ENCODE peak calls at places on chromosomes 1 and 21, in five cellular contexts. Z, T, H, D and V are unnamed samples.
A peak's percentile ranks its signal among the peaks of the same experiment; 100 is the strongest.

GRCh38 chr21:17709266-17709611 is 96.5 kb upstream of the BTG3 start:
- DNase-seq in H (no peak), Z (no peak), T (no peak), D (no peak), V (no peak)

GRCh38 chr1:42680921-42681683 is 1.1 kb upstream of the YBX1 start:
- DNase-seq in Z (no peak), H (no peak), T (no peak), D (peak; percentile 8), V (no peak)

GRCh38 chr1:100539836-100540536 is 2.0 kb downstream of the GPR88 start:
- DNase-seq in H (no peak), Z (no peak), T (no peak), D (peak; percentile 9), V (no peak)

GRCh38 chr1:113325039-113325438 is 65.3 kb upstream of the MAGI3 start:
- DNase-seq in Z (no peak), H (peak; percentile 34), T (no peak), D (peak; percentile 70), V (no peak)

GRCh38 chr1:160607051-160608032 is 28.0 kb upstream of the CD84 start:
- DNase-seq in Z (no peak), H (peak; percentile 60), D (peak; percentile 83), T (no peak), V (peak; percentile 55)

GRCh38 chr1:226778657-226779058 is 39.6 kb upstream of the ITPKB start:
- DNase-seq in T (no peak), D (no peak), H (peak; percentile 29), Z (peak; percentile 79), V (peak; percentile 51)

GRCh38 chr1:71753746-71754145 is 528.6 kb downstream of the NEGR1 start:
- DNase-seq in Z (no peak), H (no peak), T (no peak), D (no peak), V (no peak)

GRCh38 chr1:181149326-181150000 is 61.0 kb downstream of the IER5 start:
- DNase-seq in H (peak; percentile 43), T (peak; percentile 19), D (no peak), Z (no peak), V (peak; percentile 67)

GRCh38 chr21:41600961-41601572 is 93.1 kb upstream of the TMPRSS2 start:
- DNase-seq in T (peak; percentile 53), D (no peak), H (peak; percentile 22), Z (no peak), V (no peak)

GRCh38 chr1:240515505-240515904 is 96.5 kb downstream of the GREM2 start:
- DNase-seq in H (no peak), D (no peak), Z (no peak), T (no peak), V (no peak)

GRCh38 chr1:97738270-97738669 is 182.6 kb downstream of the DPYD start:
- DNase-seq in T (no peak), H (no peak), Z (no peak), D (no peak), V (no peak)

GRCh38 chr1:168801032-168801745 is 72.2 kb upstream of the DPT start:
- DNase-seq in D (no peak), H (no peak), Z (no peak), T (no peak), V (no peak)

GRCh38 chr1:214418380-214418779 is 133.0 kb downstream of the PTPN14 start:
- DNase-seq in D (no peak), T (no peak), Z (no peak), H (no peak), V (no peak)

GRCh38 chr1:7576946-7577657 is 194.0 kb upstream of the VAMP3 start:
- DNase-seq in Z (no peak), D (peak; percentile 33), H (no peak), T (peak; percentile 31), V (no peak)

GRCh38 chr1:60103186-60103585 is 29.6 kb upstream of the C1orf87 start:
- DNase-seq in H (no peak), D (no peak), T (no peak), Z (no peak), V (no peak)

GRCh38 chr1:113675299-113675698 is 84.0 kb downstream of the PHTF1 start:
- DNase-seq in H (no peak), Z (no peak), D (peak; percentile 7), T (no peak), V (no peak)

GRCh38 chr1:152657677-152658076 is 5.5 kb upstream of the LCE2D start:
- DNase-seq in D (no peak), T (no peak), Z (no peak), H (no peak), V (no peak)

GRCh38 chr1:179025975-179026812 is 500 bp downstream of the FAM20B start:
- DNase-seq in D (peak; percentile 77), H (peak; percentile 88), T (peak; percentile 81), Z (peak; percentile 38), V (peak; percentile 87)

GRCh38 chr1:158117854-158118691 is 62.6 kb upstream of the CD1D start:
- DNase-seq in T (peak; percentile 71), H (peak; percentile 35), D (peak; percentile 57), Z (peak; percentile 58), V (peak; percentile 49)

GRCh38 chr1:21292991-21293536 is 2.8 kb upstream of the ECE1 start:
- DNase-seq in T (no peak), Z (no peak), D (no peak), H (no peak), V (no peak)

GRCh38 chr1:9442266-9442846 is 96.9 kb upstream of the SLC25A33 start:
- DNase-seq in T (no peak), H (no peak), Z (no peak), D (no peak), V (no peak)

GRCh38 chr1:9827558-9828185 is 3.9 kb upstream of the CLSTN1 start:
- DNase-seq in Z (no peak), T (no peak), D (no peak), H (no peak), V (no peak)

GRCh38 chr21:46552274-46552673 is 52.6 kb downstream of the S100B start:
- DNase-seq in Z (no peak), T (no peak), D (no peak), H (no peak), V (no peak)

GRCh38 chr21:19850157-19850556 is 1148.1 kb upstream of the NCAM2 start:
- DNase-seq in Z (no peak), D (no peak), H (no peak), T (no peak), V (no peak)

DNA sequence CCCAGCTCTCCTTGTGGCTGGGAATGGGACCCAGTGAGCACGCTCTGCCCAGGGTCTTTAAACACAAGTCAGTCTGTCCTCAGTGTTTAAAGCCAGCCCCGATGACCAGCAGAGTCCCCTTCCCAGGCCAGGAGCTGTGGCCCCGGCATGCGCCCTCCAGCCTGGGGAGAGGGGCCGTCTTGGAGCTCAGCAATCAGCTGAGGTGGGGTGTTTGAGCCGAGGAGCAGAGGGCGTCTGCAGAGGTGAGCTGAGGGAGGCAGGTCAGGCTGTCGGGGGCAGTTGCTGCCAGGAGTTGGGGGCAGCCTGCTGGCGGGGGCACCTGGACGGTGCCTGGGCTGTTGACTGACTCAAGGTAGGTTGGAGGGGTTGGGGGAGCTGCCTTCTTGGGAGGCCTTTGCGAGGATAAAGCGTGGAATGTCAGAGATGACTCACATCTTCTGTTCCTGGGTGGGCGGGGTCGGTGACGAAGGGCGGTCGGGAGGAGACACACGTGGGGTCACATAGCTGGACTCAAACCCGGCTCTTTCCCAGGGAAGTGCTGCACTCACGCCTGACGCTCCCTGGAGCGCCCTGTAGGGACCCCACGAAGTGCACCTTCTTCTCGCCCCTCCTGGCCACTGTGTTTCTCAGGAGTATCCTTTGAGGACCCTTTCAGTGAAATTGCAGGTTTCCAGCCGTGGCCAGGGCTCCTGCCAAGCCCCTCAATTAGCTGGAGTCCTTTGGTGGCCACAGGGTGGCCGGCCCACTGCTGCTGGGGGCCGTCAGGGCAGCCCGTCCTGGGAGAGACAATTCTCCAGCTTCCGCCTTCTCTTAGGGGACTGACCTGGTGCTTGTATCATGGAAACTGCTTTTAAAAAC is 86.2 kb downstream of the SIK1 start:
- DNase-seq in T (no peak), D (peak; percentile 98), Z (no peak), H (peak; percentile 62), V (peak; percentile 59)
- TF ChIP-seq POLR2A in T (no peak), D (no peak), Z (no peak), H (no peak), V (no peak)

GRCh38 chr1:201874672-201875071 is 14.0 kb upstream of the SHISA4 start:
- DNase-seq in T (no peak), H (no peak), D (no peak), Z (no peak), V (no peak)

GRCh38 chr1:201876148-201876547 is 12.6 kb upstream of the SHISA4 start:
- DNase-seq in T (no peak), D (no peak), Z (no peak), H (no peak), V (no peak)

GRCh38 chr1:201880928-201881571 is 7.6 kb upstream of the SHISA4 start:
- DNase-seq in D (no peak), Z (no peak), T (no peak), H (no peak), V (no peak)

GRCh38 chr1:201881617-201882016 is 7.1 kb upstream of the SHISA4 start:
- DNase-seq in H (no peak), T (no peak), D (no peak), Z (no peak), V (no peak)

GRCh38 chr1:201877877-201878339 is 10.8 kb upstream of the SHISA4 start:
- DNase-seq in T (no peak), D (peak; percentile 57), H (no peak), Z (no peak), V (no peak)
- TF ChIP-seq POLR2A in T (no peak), D (no peak), H (no peak), Z (no peak), V (no peak)

DNA sequence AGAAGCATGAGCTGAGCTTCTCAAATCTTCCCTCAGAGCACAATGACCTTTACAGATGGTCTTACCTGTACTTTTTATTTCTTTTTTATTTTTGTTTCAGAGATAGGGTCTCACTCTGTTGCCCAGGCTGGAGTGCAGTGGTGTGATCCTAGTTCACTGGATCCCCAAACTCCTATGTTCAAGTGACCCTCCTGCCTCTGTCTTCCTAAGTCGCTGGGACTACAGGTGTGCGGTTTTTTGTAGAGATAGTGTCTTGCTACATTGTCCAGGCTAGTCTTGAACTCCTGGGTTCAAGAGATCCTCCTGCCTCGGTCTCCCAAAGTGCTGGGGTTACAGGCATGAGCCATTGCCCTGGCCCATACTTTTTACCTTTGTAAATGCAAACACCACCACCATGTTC is 56.0 kb upstream of the LPGAT1 start:
- DNase-seq in Z (no peak), H (no peak), D (no peak), T (no peak), V (no peak)
- TF ChIP-seq POLR2A in Z (no peak), H (no peak), D (no peak), T (no peak), V (no peak)

GRCh38 chr1:17102232-17102631 is 17.0 kb downstream of the PADI2 start:
- DNase-seq in D (no peak), T (no peak), H (no peak), Z (no peak), V (no peak)

GRCh38 chr1:17101261-17101660 is 18.0 kb downstream of the PADI2 start:
- DNase-seq in Z (no peak), T (no peak), D (no peak), H (no peak), V (no peak)

GRCh38 chr1:17097787-17098186 is 21.5 kb downstream of the PADI2 start:
- DNase-seq in Z (no peak), H (no peak), T (no peak), D (no peak), V (no peak)

GRCh38 chr1:17098440-17099317 is 20.6 kb downstream of the PADI2 start:
- DNase-seq in H (no peak), Z (no peak), D (no peak), T (no peak), V (no peak)

DNA sequence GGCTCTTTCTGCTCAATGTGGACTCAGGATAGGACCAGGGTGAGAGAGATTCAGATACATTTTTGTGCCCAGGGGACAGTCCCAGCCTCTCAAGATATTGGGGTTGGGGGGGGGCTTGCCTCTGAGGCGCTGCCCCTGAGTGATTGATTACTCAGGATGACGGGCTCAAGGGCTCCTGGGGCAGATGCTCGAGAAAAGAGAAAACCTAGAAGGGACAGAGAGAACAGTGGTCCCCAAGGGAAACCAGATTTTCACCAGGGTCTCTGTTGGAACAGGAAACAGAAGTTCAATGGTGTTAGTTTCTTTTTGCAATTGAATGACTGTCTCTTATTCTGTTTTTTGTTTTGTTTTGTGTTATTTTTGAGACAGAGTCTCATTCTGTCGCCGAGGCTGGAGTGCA is 19.3 kb downstream of the PADI2 start:
- DNase-seq in H (no peak), T (no peak), Z (no peak), D (no peak), V (no peak)
- TF ChIP-seq POLR2A in H (no peak), T (no peak), Z (no peak), D (no peak), V (no peak)